ENCODE peak calls at places on chromosome X, in ten cellular contexts. X, O, M, C, I, Z, E, S, A and L are unnamed samples.

GRCh38 chrX:44954562-44954961 is 81.6 kb downstream of the KDM6A start:
- DNase-seq in X (peak; percentile 10), S (no peak), I (no peak), Z (no peak), M (no peak), O (no peak), C (no peak), E (no peak), A (no peak), L (no peak)

GRCh38 chrX:30659421-30659820 is 6.2 kb downstream of the GK start:
- DNase-seq in I (no peak), X (peak; percentile 58), O (peak; percentile 31), M (no peak), Z (no peak), E (no peak), S (no peak), C (no peak), A (no peak), L (no peak)

GRCh38 chrX:41144873-41145272 is 59.6 kb downstream of the USP9X start:
- DNase-seq in C (no peak), O (no peak), S (no peak), A (no peak), M (no peak), E (no peak), Z (no peak), X (peak; percentile 12), I (no peak), L (no peak)

GRCh38 chrX:51641421-51642021 is 22.8 kb upstream of the CENPVL3 start:
- DNase-seq in C (no peak), A (peak; percentile 53), Z (no peak), E (no peak), O (peak; percentile 61), S (no peak), X (peak; percentile 37), M (no peak), I (no peak), L (no peak)

GRCh38 chrX:9071031-9071650 is 37.2 kb upstream of the FAM9B start:
- DNase-seq in X (peak; percentile 59), E (no peak), O (no peak), I (no peak), M (no peak), S (no peak), A (no peak), C (no peak), Z (no peak), L (no peak)

GRCh38 chrX:96685205-96686099 is 810 bp downstream of the DIAPH2 start:
- DNase-seq in Z (no peak), I (peak; percentile 21), C (peak; percentile 45), A (peak; percentile 75), E (peak; percentile 35), X (peak; percentile 53), S (peak; percentile 47), O (peak; percentile 58), M (peak; percentile 45), L (peak; percentile 9)

GRCh38 chrX:152619897-152620296 is 17.8 kb upstream of the GABRQ start:
- DNase-seq in A (no peak), E (no peak), I (no peak), Z (no peak), X (peak; percentile 36), S (no peak), C (no peak), O (no peak), M (no peak), L (no peak)

GRCh38 chrX:10677490-10677889 is 57.1 kb upstream of the MID1 start:
- DNase-seq in Z (no peak), X (peak; percentile 10), S (no peak), O (no peak), E (no peak), M (no peak), C (no peak), A (no peak), I (no peak), L (no peak)

GRCh38 chrX:30865020-30865419 is 24.0 kb downstream of the TAB3 start:
- DNase-seq in S (no peak), C (no peak), X (no peak), M (no peak), E (no peak), O (peak; percentile 11), Z (no peak), A (peak; percentile 56), I (no peak), L (peak; percentile 4)

GRCh38 chrX:105018865-105019264 is 201.6 kb downstream of the TEX13A start:
- DNase-seq in O (no peak), I (no peak), M (no peak), A (no peak), Z (no peak), E (no peak), S (no peak), C (no peak), X (no peak), L (no peak)

GRCh38 chrX:42246814-42247213 is 323.5 kb upstream of the CASK start:
- DNase-seq in E (no peak), I (no peak), C (no peak), X (peak; percentile 4), Z (no peak), S (no peak), A (no peak), M (no peak), O (peak; percentile 16), L (no peak)

GRCh38 chrX:63656871-63657580 is 128.0 kb downstream of the ARHGEF9 start:
- DNase-seq in Z (no peak), I (peak; percentile 4), A (no peak), E (peak; percentile 27), M (no peak), O (no peak), X (peak; percentile 85), S (no peak), C (no peak), L (no peak)

GRCh38 chrX:28312965-28313364 is 274.3 kb upstream of the IL1RAPL1 start:
- DNase-seq in X (peak; percentile 1), A (no peak), Z (no peak), C (no peak), M (no peak), I (no peak), E (no peak), O (no peak), S (no peak), L (no peak)

GRCh38 chrX:19673334-19674040 is 158.2 kb upstream of the MAP3K15 start:
- DNase-seq in M (no peak), Z (no peak), S (peak; percentile 47), X (peak; percentile 95), C (peak; percentile 35), E (peak; percentile 75), A (no peak), O (peak; percentile 60), I (peak; percentile 53), L (no peak)

GRCh38 chrX:74370482-74370881 is 50.8 kb upstream of the SLC16A2 start:
- DNase-seq in X (no peak), E (no peak), I (no peak), M (no peak), C (no peak), A (no peak), S (no peak), Z (no peak), O (no peak), L (no peak)

GRCh38 chrX:72572248-72573157 is at the start of gene HDAC8:
- DNase-seq in C (peak; percentile 68), X (peak; percentile 84), S (peak; percentile 72), A (peak; percentile 86), Z (peak; percentile 49), I (peak; percentile 57), O (peak; percentile 67), E (peak; percentile 74), M (peak; percentile 68), L (peak; percentile 7)

GRCh38 chrX:16852617-16853179 is 17.5 kb downstream of the RBBP7 start:
- DNase-seq in A (no peak), S (no peak), M (no peak), O (no peak), C (no peak), I (no peak), E (no peak), X (no peak), Z (no peak), L (no peak)

GRCh38 chrX:87005885-87006284 is 511.7 kb upstream of the KLHL4 start:
- DNase-seq in I (no peak), M (no peak), S (no peak), A (no peak), Z (no peak), E (no peak), O (no peak), C (no peak), X (no peak), L (no peak)

DNA sequence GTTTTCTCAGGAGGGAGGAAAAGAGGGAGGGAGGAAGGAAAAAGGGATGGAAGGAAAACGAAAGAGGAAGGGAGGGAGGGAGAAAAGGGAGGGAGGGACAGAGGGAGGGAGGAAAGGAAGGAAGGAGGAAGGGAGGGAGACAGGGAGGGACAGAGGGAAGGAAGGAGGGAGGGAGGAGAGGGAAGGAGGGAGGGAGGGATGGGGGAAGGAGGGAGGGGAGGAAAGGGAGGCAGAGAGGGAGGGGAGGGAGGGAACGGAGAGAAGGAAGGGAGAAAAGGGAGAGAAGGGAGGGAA is 15.4 kb downstream of the DHRSX start:
- DNase-seq in Z (no peak), M (no peak), C (no peak), O (no peak), A (no peak), I (no peak), E (no peak), S (no peak), X (no peak), L (no peak)
- H3K27ac ChIP-seq in Z (peak overlapping the region; percentile 82), M (peak overlapping the region; percentile 62), C (peak overlapping the region; percentile 57), O (peak overlapping the region; percentile 57), A (peak overlapping the region; percentile 55), I (peak overlapping the region; percentile 63), E (peak overlapping the region; percentile 61), S (no peak overlapping the region), X (peak overlapping the region; percentile 90), L (no peak overlapping the region)

DNA sequence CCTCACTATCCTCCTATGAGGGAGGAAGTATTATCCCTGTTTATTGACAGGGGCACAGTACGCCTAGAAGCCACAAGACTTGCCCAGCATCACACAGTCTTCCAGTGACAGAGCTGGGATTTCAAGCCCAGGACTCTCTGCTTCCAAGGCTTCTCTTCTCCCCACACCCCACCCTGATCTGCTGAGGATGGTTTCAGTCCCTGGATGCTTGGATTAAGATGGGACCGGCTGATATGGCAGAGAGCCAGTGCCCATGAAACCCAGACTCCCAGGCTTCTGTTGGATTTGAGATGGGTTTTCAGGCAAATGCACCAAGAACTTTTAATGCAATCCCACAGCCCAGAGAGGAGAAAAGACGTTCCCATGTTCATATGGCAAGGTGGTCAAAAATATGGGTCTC is 23.2 kb downstream of the EFNB1 start:
- DNase-seq in E (no peak), O (no peak), Z (no peak), A (no peak), C (no peak), I (no peak), M (no peak), X (no peak), S (no peak), L (no peak)
- H3K27ac ChIP-seq in E (no peak overlapping the region), O (no peak overlapping the region), Z (no peak overlapping the region), A (no peak overlapping the region), C (no peak overlapping the region), I (no peak overlapping the region), M (no peak overlapping the region), X (no peak overlapping the region), S (no peak overlapping the region), L (no peak overlapping the region)

GRCh38 chrX:3584415-3584996 is 128.9 kb downstream of the PRKX start:
- DNase-seq in X (no peak), O (no peak), Z (no peak), C (no peak), E (no peak), S (no peak), M (no peak), I (no peak), A (no peak), L (no peak)
- H3K27ac ChIP-seq in X (no peak overlapping the region), O (no peak overlapping the region), Z (no peak overlapping the region), C (no peak overlapping the region), E (no peak overlapping the region), S (no peak overlapping the region), M (no peak overlapping the region), I (no peak overlapping the region), A (no peak overlapping the region), L (no peak overlapping the region)

GRCh38 chrX:1601768-1602085 is 10.3 kb downstream of the AKAP17A start:
- DNase-seq in C (no peak), X (no peak), I (no peak), M (no peak), S (no peak), A (no peak), O (no peak), Z (no peak), E (no peak), L (no peak)
- H3K27ac ChIP-seq in C (no peak overlapping the region), X (no peak overlapping the region), I (no peak overlapping the region), M (no peak overlapping the region), S (no peak overlapping the region), A (no peak overlapping the region), O (no peak overlapping the region), Z (no peak overlapping the region), E (no peak overlapping the region), L (no peak overlapping the region)